ENCODE peak calls at places on chromosome 1, in five cellular contexts. M is IMR-90, F is brain microvascular endothelial cell, D is tibial artery, H is psoas muscle. E is an unnamed sample.

GRCh38 chr1:65238010-65238409 is 71.3 kb upstream of the DNAJC6 start:
- DNase-seq in M (no peak), F (no peak), H (no peak), D (no peak), E (no peak)

GRCh38 chr1:237677979-237678378 is 212.7 kb downstream of the ZP4 start:
- DNase-seq in D (no peak), H (no peak), M (peak), F (peak), E (peak)

GRCh38 chr1:90200637-90201235 is 205.8 kb downstream of the ZNF326 start:
- DNase-seq in M (no peak), D (no peak), H (no peak), F (no peak), E (no peak)

GRCh38 chr1:212256404-212256803 is 28.8 kb upstream of the PPP2R5A start:
- DNase-seq in H (no peak), M (no peak), F (no peak), D (no peak), E (peak)

GRCh38 chr1:177922209-177922608 is 47.6 kb downstream of the SEC16B start:
- DNase-seq in D (no peak), F (no peak), H (no peak), M (no peak), E (peak)

GRCh38 chr1:88741413-88741812 is 57.3 kb downstream of the PKN2 start:
- DNase-seq in H (no peak), M (peak), F (peak), D (no peak), E (no peak)

GRCh38 chr1:87329051-87329755 is 523 bp downstream of the LMO4 start:
- DNase-seq in F (peak), D (peak), M (peak), H (peak), E (peak)

GRCh38 chr1:67564193-67564592 is 120.8 kb upstream of the GADD45A start:
- DNase-seq in F (no peak), H (peak), D (peak), M (peak), E (peak)

GRCh38 chr1:56773341-56774066 is 45.7 kb downstream of the FYB2 start:
- DNase-seq in F (no peak), H (no peak), D (no peak), M (peak), E (no peak)

GRCh38 chr1:40185951-40186864 is 25.0 kb downstream of the RLF start:
- DNase-seq in H (no peak), F (peak), D (no peak), M (peak), E (peak)

GRCh38 chr1:39566441-39567137 is 10.0 kb downstream of the PABPC4 start:
- DNase-seq in D (no peak), H (no peak), M (no peak), F (no peak), E (no peak)

GRCh38 chr1:74689800-74690696 is 16.5 kb upstream of the ERICH3 start:
- DNase-seq in D (peak), F (peak), H (no peak), M (peak), E (peak)

GRCh38 chr1:238088891-238089290 is 198.2 kb upstream of the ZP4 start:
- DNase-seq in H (no peak), D (no peak), M (no peak), F (no peak), E (no peak)

GRCh38 chr1:1082239-1083180 is 8.4 kb upstream of the RNF223 start:
- DNase-seq in D (peak), M (no peak), F (no peak), H (peak), E (no peak)

GRCh38 chr1:26848947-26849774 is 13.8 kb upstream of the SFN start:
- DNase-seq in F (peak), D (no peak), M (peak), H (no peak), E (no peak)

GRCh38 chr1:160597705-160598104 is 18.4 kb upstream of the CD84 start:
- DNase-seq in D (no peak), M (no peak), H (no peak), F (no peak), E (no peak)

GRCh38 chr1:1782399-1783221 is 4.3 kb upstream of the NADK start:
- DNase-seq in M (peak), D (peak), H (peak), F (no peak), E (peak)

GRCh38 chr1:3217096-3217724 is 148.2 kb downstream of the PRDM16 start:
- DNase-seq in H (no peak), D (no peak), F (no peak), M (no peak), E (no peak)

GRCh38 chr1:58815069-58815679 is 31.3 kb upstream of the JUN start:
- DNase-seq in D (peak), F (peak), M (peak), H (peak), E (peak)

GRCh38 chr1:30402031-30402430 is 321.4 kb downstream of the MATN1 start:
- DNase-seq in M (no peak), H (no peak), F (no peak), D (no peak), E (no peak)

GRCh38 chr1:211843507-211844298 is 13.1 kb upstream of the LPGAT1 start:
- DNase-seq in H (no peak), F (no peak), M (no peak), D (no peak), E (no peak)

DNA sequence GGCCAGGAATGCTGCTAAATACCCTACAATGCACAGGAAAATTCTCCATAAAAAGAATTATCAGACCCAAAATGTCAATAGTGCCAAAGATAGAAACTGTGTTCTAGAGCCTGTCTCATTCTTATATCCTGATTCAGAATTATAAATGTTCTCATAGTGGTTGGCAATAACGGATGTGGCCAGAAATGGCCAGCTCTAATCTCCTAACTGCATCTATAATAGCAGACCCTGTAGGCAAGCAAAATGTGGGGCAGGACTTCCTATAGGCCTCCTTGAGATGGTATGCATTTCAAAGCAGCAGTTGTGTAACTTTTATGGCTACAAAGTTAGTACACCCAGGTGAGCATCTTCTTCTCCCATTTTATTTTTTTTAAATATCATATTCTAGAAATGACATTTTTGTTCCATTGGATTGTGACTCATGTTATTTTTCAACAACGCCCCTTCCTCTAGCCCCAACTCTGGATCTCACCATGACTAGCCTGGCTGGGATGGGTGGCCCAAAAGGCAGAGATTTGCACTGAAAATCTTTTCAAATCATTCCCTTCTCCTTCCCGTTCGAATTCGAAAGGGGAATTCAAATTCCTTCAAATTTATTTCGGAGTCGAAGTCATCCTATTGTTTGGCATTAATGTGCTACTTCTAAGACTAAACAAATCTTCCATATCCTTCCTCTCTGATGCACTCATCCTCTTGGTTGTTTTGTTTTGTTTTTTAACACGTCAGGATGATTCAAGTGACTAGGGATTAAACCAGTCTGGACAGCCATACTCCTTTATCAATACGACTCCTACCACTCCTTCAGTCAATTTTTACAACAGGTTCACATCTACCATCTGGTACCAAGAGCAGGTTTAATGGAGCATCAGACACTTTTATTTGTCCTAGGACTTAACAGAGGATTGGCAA is 95.6 kb upstream of the SGIP1 start:
- DNase-seq in D (no peak), M (no peak), H (no peak), F (peak), E (no peak)
- H3K4me3 ChIP-seq in D (no peak), M (no peak), H (no peak), F (no peak), E (peak)

DNA sequence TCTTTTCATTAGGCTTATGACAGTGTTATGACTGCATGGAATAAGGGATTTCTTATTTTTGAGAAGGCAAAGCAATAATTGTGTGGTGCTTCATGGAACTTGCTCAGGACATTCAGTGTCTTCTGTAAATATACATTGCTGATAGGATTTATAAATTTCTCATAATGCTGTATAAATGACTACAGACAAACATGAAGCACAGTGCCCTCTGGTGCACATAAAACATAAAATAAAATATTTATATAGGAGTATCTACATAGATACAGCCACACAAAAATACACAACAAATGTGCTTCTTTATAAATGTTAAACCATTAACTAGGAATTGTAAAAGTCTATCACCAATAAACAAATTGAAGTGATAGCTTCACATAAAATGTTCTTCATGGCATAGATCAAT is 24.1 kb downstream of the BRINP3 start:
- DNase-seq in H (no peak), D (no peak), F (no peak), M (peak), E (no peak)
- TF ChIP-seq CTCF in H (no peak), D (no peak), F (no peak), M (peak), E (no peak)

DNA sequence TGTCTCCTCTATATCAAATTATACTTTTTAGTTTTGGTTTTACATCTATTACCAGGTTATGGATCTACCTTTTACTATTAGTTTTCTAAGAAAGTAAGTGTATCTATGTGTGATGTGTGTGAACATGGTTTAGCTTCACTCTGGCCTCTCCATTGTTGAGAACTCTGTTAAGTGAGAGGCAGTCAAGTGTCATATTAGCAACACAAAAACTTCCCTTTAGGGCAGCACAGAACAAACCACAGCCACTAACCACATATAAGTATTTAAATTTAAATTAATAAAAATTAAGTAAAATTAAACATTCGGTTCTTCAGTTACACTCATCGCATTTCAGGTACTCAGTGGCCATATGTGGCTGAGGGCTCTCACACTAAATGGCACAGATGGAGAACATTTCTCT is 96.6 kb downstream of the DPYD start:
- DNase-seq in F (no peak), H (no peak), D (no peak), M (no peak), E (no peak)
- H3K4me3 ChIP-seq in F (no peak), H (no peak), D (no peak), M (no peak), E (no peak)

GRCh38 chr1:7302873-7303272 is 468.2 kb upstream of the VAMP3 start:
- DNase-seq in D (no peak), H (no peak), M (no peak), F (no peak), E (no peak)
- TF ChIP-seq CTCF in D (no peak), H (no peak), M (peak), F (peak), E (no peak)

GRCh38 chr1:6259491-6260362 is 1.2 kb downstream of the GPR153 start:
- DNase-seq in D (peak), F (peak), M (peak), H (peak), E (peak)
- H3K4me3 ChIP-seq in D (peak), F (peak), M (peak), H (peak), E (peak)

DNA sequence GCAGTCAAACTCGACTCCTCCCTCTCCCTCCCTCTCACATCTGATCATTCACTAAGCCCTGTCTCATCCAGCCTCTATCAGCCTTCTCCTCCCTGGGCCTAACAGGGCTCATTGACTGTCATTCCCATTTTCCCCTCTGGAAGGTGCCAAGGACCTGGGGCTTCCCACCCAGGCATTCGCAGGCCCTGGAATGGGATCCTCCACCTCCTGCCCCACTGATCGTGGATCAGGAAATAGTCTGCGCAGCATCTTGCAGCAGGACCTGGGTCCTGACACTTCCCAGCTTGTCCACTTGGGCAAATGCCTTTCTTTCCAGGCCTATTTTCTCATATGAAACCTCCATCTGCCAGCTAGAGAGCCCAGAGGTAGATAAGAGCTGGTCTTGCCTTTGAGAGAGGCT is 71.2 kb upstream of the ZC3H12A start:
- DNase-seq in F (no peak), D (no peak), M (no peak), H (no peak), E (no peak)
- TF ChIP-seq CTCF in F (no peak), D (no peak), M (no peak), H (no peak), E (no peak)

DNA sequence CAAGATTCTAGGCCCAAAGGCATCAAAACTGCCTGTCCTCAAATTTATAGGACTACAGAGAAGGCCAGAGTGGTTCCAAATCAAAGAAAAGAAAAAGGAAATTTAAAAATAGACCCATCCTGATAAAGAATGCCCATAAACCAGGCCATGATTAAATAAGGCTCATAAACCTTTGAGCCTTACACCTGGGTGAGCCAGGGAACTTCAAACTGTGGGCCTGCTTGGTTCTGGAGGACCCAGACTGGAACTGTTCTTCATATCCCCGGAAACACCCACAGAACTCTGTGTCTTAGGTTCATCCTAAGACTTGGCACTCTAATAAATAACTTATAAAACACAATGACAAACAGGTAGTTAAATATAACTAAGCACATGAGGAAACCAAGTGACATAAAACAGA is 28.8 kb downstream of the MCOLN2 start:
- DNase-seq in M (no peak), F (no peak), D (no peak), H (no peak), E (no peak)
- H3K4me3 ChIP-seq in M (no peak), F (no peak), D (no peak), H (no peak), E (no peak)

E was measured in GM12865.